ENCODE peak calls at places on chromosomes 12 and 14, in eight cellular contexts. J, F, K, A, P, D, W and V are unnamed samples. For H3K9me3, the result is how much of the 10 kb centered on the place peaks cover.

GRCh38 chr14:99425272-99425681 is 55.4 kb downstream of the SETD3 start:
- DNase-seq in D (no peak), P (no peak), F (peak), A (no peak), W (peak), K (no peak), J (no peak), V (no peak)

GRCh38 chr12:3463927-3464326 is 27.1 kb upstream of the PRMT8 start:
- DNase-seq in P (no peak), D (no peak), J (no peak), A (no peak), W (no peak), F (no peak), K (no peak), V (no peak)

GRCh38 chr12:2823483-2823882 is 11.0 kb downstream of the ITFG2 start:
- DNase-seq in J (no peak), P (no peak), W (no peak), A (no peak), K (no peak), D (no peak), F (no peak), V (no peak)

GRCh38 chr12:20120296-20120695 is 248.0 kb upstream of the PDE3A start:
- DNase-seq in P (no peak), J (peak), D (no peak), F (no peak), W (no peak), A (no peak), K (no peak), V (no peak)

GRCh38 chr14:104659764-104660523 is 29.5 kb upstream of the INF2 start:
- DNase-seq in D (no peak), A (peak), P (no peak), K (no peak), W (peak), J (no peak), F (no peak), V (no peak)

GRCh38 chr12:58425481-58426392 is 484.4 kb downstream of the ATP23 start:
- DNase-seq in P (no peak), K (no peak), J (peak), F (peak), A (no peak), D (no peak), W (no peak), V (no peak)

GRCh38 chr14:104086210-104086660 is 735 bp downstream of the ASPG start:
- DNase-seq in W (peak), D (no peak), J (no peak), F (no peak), K (peak), P (no peak), A (no peak), V (no peak)

GRCh38 chr14:20812576-20812975 is 9.9 kb upstream of the RNASE1 start:
- DNase-seq in F (no peak), K (no peak), J (no peak), A (no peak), W (no peak), P (no peak), D (no peak), V (no peak)

GRCh38 chr14:91573894-91574837 is 64.1 kb upstream of the PPP4R3A start:
- DNase-seq in W (peak), J (peak), P (peak), A (peak), D (no peak), F (peak), K (peak), V (peak)

GRCh38 chr12:93167841-93168492 is 209.8 kb upstream of the NUDT4 start:
- DNase-seq in J (peak), D (no peak), K (no peak), P (no peak), F (no peak), W (no peak), A (no peak), V (no peak)

GRCh38 chr12:129162805-129163204 is 309.5 kb downstream of the GLT1D1 start:
- DNase-seq in P (no peak), J (no peak), D (no peak), W (no peak), A (no peak), F (no peak), K (no peak), V (no peak)
- H3K27ac ChIP-seq in P (no peak), J (no peak), D (no peak), W (no peak), A (no peak), F (no peak), K (no peak), V (no peak)

GRCh38 chr14:97692084-97692483 is 894.9 kb downstream of the VRK1 start:
- DNase-seq in A (no peak), P (no peak), W (no peak), D (no peak), K (no peak), J (no peak), F (no peak), V (no peak)

GRCh38 chr14:97703006-97703760 is 906.0 kb downstream of the VRK1 start:
- DNase-seq in W (no peak), D (no peak), J (no peak), P (no peak), A (peak), K (no peak), F (no peak), V (no peak)

GRCh38 chr14:97699026-97699425 is 901.8 kb downstream of the VRK1 start:
- DNase-seq in A (no peak), W (no peak), J (no peak), P (no peak), K (no peak), D (no peak), F (no peak), V (no peak)

GRCh38 chr14:97697772-97698171 is 900.6 kb downstream of the VRK1 start:
- DNase-seq in F (no peak), D (no peak), K (no peak), W (no peak), J (no peak), A (no peak), P (no peak), V (no peak)
- H3K9me3 ChIP-seq in F (under half), D (under half), K (under half), W (under half), J (under half), A (under half), P (under half), V (under half)

GRCh38 chr12:91914701-91915100 is 230.9 kb downstream of the BTG1 start:
- DNase-seq in W (no peak), F (no peak), K (no peak), J (no peak), A (no peak), P (no peak), D (no peak), V (no peak)

GRCh38 chr12:91913124-91913523 is 232.5 kb downstream of the BTG1 start:
- DNase-seq in P (no peak), F (no peak), W (no peak), K (no peak), D (no peak), J (no peak), A (no peak), V (no peak)

GRCh38 chr12:91910871-91911388 is 234.7 kb downstream of the BTG1 start:
- DNase-seq in P (no peak), K (no peak), J (no peak), D (no peak), A (no peak), F (no peak), W (no peak), V (no peak)

GRCh38 chr12:91913651-91914050 is 232.0 kb downstream of the BTG1 start:
- DNase-seq in D (no peak), J (no peak), F (no peak), P (no peak), K (no peak), W (no peak), A (no peak), V (no peak)

GRCh38 chr12:91912178-91912577 is 233.5 kb downstream of the BTG1 start:
- DNase-seq in D (no peak), F (no peak), J (no peak), W (no peak), A (no peak), K (no peak), P (no peak), V (no peak)
- H3K27ac ChIP-seq in D (no peak), F (no peak), J (no peak), W (no peak), A (no peak), K (no peak), P (no peak), V (no peak)

GRCh38 chr12:133026996-133027395 is 10.3 kb upstream of the ZNF84 start:
- DNase-seq in A (no peak), K (no peak), F (no peak), J (peak), W (no peak), P (no peak), D (no peak), V (no peak)
- H3K9me3 ChIP-seq in A (under half), K (half or more), F (under half), J (under half), W (under half), P (under half), D (under half), V (under half)

DNA sequence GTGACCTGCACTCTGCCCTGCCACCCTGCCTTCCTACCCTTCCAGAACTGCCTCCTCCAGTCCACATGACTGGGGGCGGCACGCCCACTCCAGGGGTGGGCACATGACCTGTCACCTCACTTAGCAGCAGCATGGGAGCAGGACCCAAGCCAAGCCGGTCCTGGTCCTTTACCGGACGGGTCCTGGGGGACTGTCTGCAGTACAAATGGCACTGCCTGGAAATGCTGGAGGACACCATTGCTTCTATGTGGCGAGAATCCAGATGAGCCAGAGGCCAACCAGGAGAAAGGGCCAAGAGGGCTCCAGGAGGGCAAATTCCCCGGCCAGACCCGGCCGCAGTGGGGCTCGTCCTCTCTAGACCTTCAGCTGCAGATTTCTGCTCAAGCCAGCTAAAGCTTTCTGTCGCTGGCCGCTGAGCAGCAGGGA is 33.1 kb downstream of the ITPK1 start:
- DNase-seq in D (no peak), W (no peak), A (no peak), J (no peak), P (no peak), F (peak), K (no peak), V (no peak)
- H3K27ac ChIP-seq in D (peak), W (no peak), A (peak), J (no peak), P (peak), F (peak), K (no peak), V (no peak)

GRCh38 chr14:27573018-27573417 is 975.2 kb upstream of the NOVA1 start:
- DNase-seq in D (no peak), P (no peak), F (peak), K (no peak), J (no peak), A (no peak), W (no peak), V (no peak)
- H3K9me3 ChIP-seq in D (under half), P (under half), F (under half), K (under half), J (under half), A (under half), W (under half), V (under half)

GRCh38 chr12:31337952-31338351 is 12.0 kb upstream of the SINHCAF start:
- DNase-seq in A (no peak), K (no peak), P (no peak), F (no peak), W (no peak), J (no peak), D (no peak), V (no peak)
- H3K27ac ChIP-seq in A (no peak), K (no peak), P (no peak), F (no peak), W (no peak), J (no peak), D (no peak), V (no peak)

GRCh38 chr12:25395227-25395626 is 144.5 kb upstream of the KRAS start:
- DNase-seq in K (no peak), W (no peak), P (no peak), J (no peak), F (no peak), A (no peak), D (no peak), V (no peak)

GRCh38 chr12:25394025-25394424 is 143.3 kb upstream of the KRAS start:
- DNase-seq in J (no peak), F (no peak), P (no peak), D (no peak), W (no peak), K (no peak), A (no peak), V (no peak)

GRCh38 chr12:25401547-25402345 is 151.0 kb upstream of the KRAS start:
- DNase-seq in K (no peak), D (no peak), A (no peak), P (no peak), J (no peak), W (no peak), F (no peak), V (no peak)

GRCh38 chr12:25397001-25397400 is 146.3 kb upstream of the KRAS start:
- DNase-seq in W (no peak), A (no peak), F (no peak), D (no peak), P (no peak), J (no peak), K (no peak), V (no peak)
- H3K9me3 ChIP-seq in W (under half), A (under half), F (under half), D (under half), P (under half), J (under half), K (under half), V (under half)